ENCODE peak calls at places on chromosomes 3 and 15, in ten cellular contexts. One of them, this sample, is unnamed.

GRCh38 chr3:192467230-192468186 is 259.8 kb downstream of the FGF12 start:
- DNase-seq in astrocyte of the spinal cord: peak
- DNase-seq in sigmoid colon: no peak
- DNase-seq in heart left ventricle: no peak
- DNase-seq in HepG2: peak
- DNase-seq in tibial artery: peak
- DNase-seq in hepatocyte: peak
- DNase-seq in endothelial cell: peak
- DNase-seq in heart right ventricle: peak
- DNase-seq in WTC11: peak
- DNase-seq in this sample: peak

GRCh38 chr3:39407259-39407629 is 724 bp downstream of the RPSA start:
- DNase-seq in astrocyte of the spinal cord: no peak
- DNase-seq in sigmoid colon: no peak
- DNase-seq in heart left ventricle: no peak
- DNase-seq in HepG2: peak
- DNase-seq in tibial artery: no peak
- DNase-seq in hepatocyte: no peak
- DNase-seq in endothelial cell: no peak
- DNase-seq in heart right ventricle: no peak
- DNase-seq in WTC11: no peak
- DNase-seq in this sample: no peak

GRCh38 chr3:187811580-187812250 is 66.4 kb upstream of the BCL6 start:
- DNase-seq in astrocyte of the spinal cord: peak
- DNase-seq in sigmoid colon: no peak
- DNase-seq in heart left ventricle: no peak
- DNase-seq in HepG2: no peak
- DNase-seq in tibial artery: no peak
- DNase-seq in hepatocyte: peak
- DNase-seq in endothelial cell: no peak
- DNase-seq in heart right ventricle: no peak
- DNase-seq in WTC11: no peak
- DNase-seq in this sample: no peak

GRCh38 chr15:29747837-29748417 is 74.3 kb downstream of the TJP1 start:
- DNase-seq in astrocyte of the spinal cord: no peak
- DNase-seq in sigmoid colon: no peak
- DNase-seq in heart left ventricle: no peak
- DNase-seq in HepG2: peak
- DNase-seq in tibial artery: no peak
- DNase-seq in hepatocyte: no peak
- DNase-seq in endothelial cell: no peak
- DNase-seq in heart right ventricle: no peak
- DNase-seq in WTC11: no peak
- DNase-seq in this sample: no peak

GRCh38 chr15:20358066-20358780 is 183.4 kb downstream of the GOLGA6L6 start:
- DNase-seq in astrocyte of the spinal cord: no peak
- DNase-seq in sigmoid colon: peak
- DNase-seq in heart left ventricle: peak
- DNase-seq in HepG2: no peak
- DNase-seq in tibial artery: no peak
- DNase-seq in hepatocyte: peak
- DNase-seq in endothelial cell: no peak
- DNase-seq in heart right ventricle: peak
- DNase-seq in WTC11: peak
- DNase-seq in this sample: no peak

GRCh38 chr3:51953445-51953844 is 1.7 kb upstream of the GPR62 start:
- DNase-seq in astrocyte of the spinal cord: peak
- DNase-seq in sigmoid colon: no peak
- DNase-seq in heart left ventricle: peak
- DNase-seq in HepG2: no peak
- DNase-seq in tibial artery: no peak
- DNase-seq in hepatocyte: no peak
- DNase-seq in endothelial cell: no peak
- DNase-seq in heart right ventricle: no peak
- DNase-seq in WTC11: no peak
- DNase-seq in this sample: no peak

GRCh38 chr15:75043509-75044257 is 20.3 kb downstream of the PPCDC start:
- DNase-seq in astrocyte of the spinal cord: peak
- DNase-seq in sigmoid colon: peak
- DNase-seq in heart left ventricle: peak
- DNase-seq in HepG2: peak
- DNase-seq in tibial artery: peak
- DNase-seq in hepatocyte: peak
- DNase-seq in endothelial cell: no peak
- DNase-seq in heart right ventricle: peak
- DNase-seq in WTC11: no peak
- DNase-seq in this sample: peak

GRCh38 chr3:41301548-41301947 is 102.2 kb downstream of the CTNNB1 start:
- DNase-seq in astrocyte of the spinal cord: no peak
- DNase-seq in sigmoid colon: no peak
- DNase-seq in heart left ventricle: no peak
- DNase-seq in HepG2: no peak
- DNase-seq in tibial artery: no peak
- DNase-seq in hepatocyte: no peak
- DNase-seq in endothelial cell: no peak
- DNase-seq in heart right ventricle: no peak
- DNase-seq in WTC11: no peak
- DNase-seq in this sample: no peak

GRCh38 chr3:140427786-140428185 is 250.1 kb upstream of the TRIM42 start:
- DNase-seq in astrocyte of the spinal cord: no peak
- DNase-seq in sigmoid colon: no peak
- DNase-seq in heart left ventricle: no peak
- DNase-seq in HepG2: no peak
- DNase-seq in tibial artery: no peak
- DNase-seq in hepatocyte: no peak
- DNase-seq in endothelial cell: no peak
- DNase-seq in heart right ventricle: no peak
- DNase-seq in WTC11: no peak
- DNase-seq in this sample: no peak

GRCh38 chr3:183082355-183082915 is 16.9 kb downstream of the MCCC1 start:
- DNase-seq in astrocyte of the spinal cord: no peak
- DNase-seq in sigmoid colon: no peak
- DNase-seq in heart left ventricle: no peak
- DNase-seq in HepG2: no peak
- DNase-seq in tibial artery: no peak
- DNase-seq in hepatocyte: no peak
- DNase-seq in endothelial cell: no peak
- DNase-seq in heart right ventricle: no peak
- DNase-seq in WTC11: no peak
- DNase-seq in this sample: no peak

GRCh38 chr3:126116526-126116925 is 32.6 kb upstream of the SLC41A3 start:
- DNase-seq in astrocyte of the spinal cord: no peak
- DNase-seq in sigmoid colon: no peak
- DNase-seq in heart left ventricle: peak
- DNase-seq in HepG2: no peak
- DNase-seq in tibial artery: peak
- DNase-seq in hepatocyte: no peak
- DNase-seq in endothelial cell: no peak
- DNase-seq in heart right ventricle: no peak
- DNase-seq in WTC11: no peak
- DNase-seq in this sample: no peak

GRCh38 chr3:126119008-126119675 is 35.2 kb upstream of the SLC41A3 start:
- DNase-seq in astrocyte of the spinal cord: no peak
- DNase-seq in sigmoid colon: peak
- DNase-seq in heart left ventricle: no peak
- DNase-seq in HepG2: no peak
- DNase-seq in tibial artery: no peak
- DNase-seq in hepatocyte: no peak
- DNase-seq in endothelial cell: no peak
- DNase-seq in heart right ventricle: no peak
- DNase-seq in WTC11: no peak
- DNase-seq in this sample: peak

GRCh38 chr3:126117212-126117611 is 33.3 kb upstream of the SLC41A3 start:
- DNase-seq in astrocyte of the spinal cord: no peak
- DNase-seq in sigmoid colon: no peak
- DNase-seq in heart left ventricle: no peak
- DNase-seq in HepG2: no peak
- DNase-seq in tibial artery: no peak
- DNase-seq in hepatocyte: no peak
- DNase-seq in endothelial cell: no peak
- DNase-seq in heart right ventricle: no peak
- DNase-seq in WTC11: no peak
- DNase-seq in this sample: no peak

GRCh38 chr3:126118591-126118990 is 34.7 kb upstream of the SLC41A3 start:
- DNase-seq in astrocyte of the spinal cord: no peak
- DNase-seq in sigmoid colon: peak
- DNase-seq in heart left ventricle: peak
- DNase-seq in HepG2: no peak
- DNase-seq in tibial artery: peak
- DNase-seq in hepatocyte: no peak
- DNase-seq in endothelial cell: no peak
- DNase-seq in heart right ventricle: no peak
- DNase-seq in WTC11: no peak
- DNase-seq in this sample: peak

DNA sequence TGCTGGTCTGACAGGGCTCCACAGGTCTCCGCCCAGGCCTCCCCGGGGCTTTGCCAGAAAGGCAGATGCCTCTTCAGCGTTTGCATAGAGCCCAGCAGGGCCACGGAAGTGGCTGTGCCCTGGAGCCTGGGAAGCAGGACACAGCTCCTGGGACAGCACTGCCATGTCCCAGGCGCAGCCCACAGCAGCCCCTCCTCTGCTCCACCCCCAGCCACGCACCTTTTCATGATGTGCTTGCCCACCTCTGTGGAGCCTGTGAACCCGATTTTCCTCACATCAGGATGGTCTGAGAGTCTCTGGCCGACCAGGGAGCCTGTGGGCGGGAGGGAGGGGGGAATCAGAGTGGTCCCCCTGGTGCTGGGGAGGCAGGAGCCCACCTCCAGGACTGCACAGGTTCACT is 33.9 kb upstream of the SLC41A3 start:
- DNase-seq in astrocyte of the spinal cord: no peak
- DNase-seq in sigmoid colon: peak
- DNase-seq in heart left ventricle: peak
- DNase-seq in HepG2: no peak
- DNase-seq in tibial artery: no peak
- DNase-seq in hepatocyte: no peak
- DNase-seq in endothelial cell: no peak
- DNase-seq in heart right ventricle: no peak
- DNase-seq in WTC11: no peak
- DNase-seq in this sample: no peak
- TF ChIP-seq CTCF in astrocyte of the spinal cord: no peak
- TF ChIP-seq CTCF in sigmoid colon: no peak
- TF ChIP-seq CTCF in heart left ventricle: no peak
- TF ChIP-seq CTCF in HepG2: no peak
- TF ChIP-seq CTCF in tibial artery: no peak
- TF ChIP-seq CTCF in hepatocyte: no peak
- TF ChIP-seq CTCF in endothelial cell: no peak
- TF ChIP-seq CTCF in heart right ventricle: no peak
- TF ChIP-seq CTCF in WTC11: no peak
- TF ChIP-seq CTCF in this sample: no peak

GRCh38 chr3:5523125-5523524 is 335.6 kb downstream of the EDEM1 start:
- DNase-seq in astrocyte of the spinal cord: no peak
- DNase-seq in sigmoid colon: no peak
- DNase-seq in heart left ventricle: no peak
- DNase-seq in HepG2: no peak
- DNase-seq in tibial artery: no peak
- DNase-seq in hepatocyte: no peak
- DNase-seq in endothelial cell: no peak
- DNase-seq in heart right ventricle: no peak
- DNase-seq in WTC11: no peak
- DNase-seq in this sample: no peak
- TF ChIP-seq CTCF in astrocyte of the spinal cord: no peak
- TF ChIP-seq CTCF in sigmoid colon: no peak
- TF ChIP-seq CTCF in heart left ventricle: no peak
- TF ChIP-seq CTCF in HepG2: no peak
- TF ChIP-seq CTCF in tibial artery: no peak
- TF ChIP-seq CTCF in hepatocyte: no peak
- TF ChIP-seq CTCF in endothelial cell: no peak
- TF ChIP-seq CTCF in heart right ventricle: no peak
- TF ChIP-seq CTCF in WTC11: no peak
- TF ChIP-seq CTCF in this sample: no peak

GRCh38 chr3:94331831-94332230 is 269.0 kb downstream of the NSUN3 start:
- DNase-seq in astrocyte of the spinal cord: no peak
- DNase-seq in sigmoid colon: no peak
- DNase-seq in heart left ventricle: no peak
- DNase-seq in HepG2: no peak
- DNase-seq in tibial artery: no peak
- DNase-seq in hepatocyte: no peak
- DNase-seq in endothelial cell: no peak
- DNase-seq in heart right ventricle: no peak
- DNase-seq in WTC11: no peak
- DNase-seq in this sample: no peak

GRCh38 chr3:94336076-94336741 is 273.3 kb downstream of the NSUN3 start:
- DNase-seq in astrocyte of the spinal cord: peak
- DNase-seq in sigmoid colon: no peak
- DNase-seq in heart left ventricle: no peak
- DNase-seq in HepG2: peak
- DNase-seq in tibial artery: no peak
- DNase-seq in hepatocyte: peak
- DNase-seq in endothelial cell: peak
- DNase-seq in heart right ventricle: no peak
- DNase-seq in WTC11: no peak
- DNase-seq in this sample: peak
- TF ChIP-seq CTCF in astrocyte of the spinal cord: peak
- TF ChIP-seq CTCF in sigmoid colon: no peak
- TF ChIP-seq CTCF in heart left ventricle: peak
- TF ChIP-seq CTCF in HepG2: peak
- TF ChIP-seq CTCF in tibial artery: peak
- TF ChIP-seq CTCF in hepatocyte: peak
- TF ChIP-seq CTCF in endothelial cell: no peak
- TF ChIP-seq CTCF in heart right ventricle: no peak
- TF ChIP-seq CTCF in WTC11: peak
- TF ChIP-seq CTCF in this sample: no peak

GRCh38 chr3:43732747-43733425 is 42.1 kb downstream of the ABHD5 start:
- DNase-seq in astrocyte of the spinal cord: no peak
- DNase-seq in sigmoid colon: no peak
- DNase-seq in heart left ventricle: no peak
- DNase-seq in HepG2: no peak
- DNase-seq in tibial artery: no peak
- DNase-seq in hepatocyte: no peak
- DNase-seq in endothelial cell: no peak
- DNase-seq in heart right ventricle: no peak
- DNase-seq in WTC11: no peak
- DNase-seq in this sample: no peak

GRCh38 chr3:43737001-43737440 is 46.3 kb downstream of the ABHD5 start:
- DNase-seq in astrocyte of the spinal cord: no peak
- DNase-seq in sigmoid colon: no peak
- DNase-seq in heart left ventricle: no peak
- DNase-seq in HepG2: no peak
- DNase-seq in tibial artery: no peak
- DNase-seq in hepatocyte: peak
- DNase-seq in endothelial cell: no peak
- DNase-seq in heart right ventricle: no peak
- DNase-seq in WTC11: no peak
- DNase-seq in this sample: no peak

GRCh38 chr3:43736558-43736995 is 45.8 kb downstream of the ABHD5 start:
- DNase-seq in astrocyte of the spinal cord: no peak
- DNase-seq in sigmoid colon: no peak
- DNase-seq in heart left ventricle: no peak
- DNase-seq in HepG2: no peak
- DNase-seq in tibial artery: no peak
- DNase-seq in hepatocyte: peak
- DNase-seq in endothelial cell: no peak
- DNase-seq in heart right ventricle: no peak
- DNase-seq in WTC11: no peak
- DNase-seq in this sample: no peak

GRCh38 chr3:43735618-43736017 is 44.9 kb downstream of the ABHD5 start:
- DNase-seq in astrocyte of the spinal cord: no peak
- DNase-seq in sigmoid colon: no peak
- DNase-seq in heart left ventricle: no peak
- DNase-seq in HepG2: peak
- DNase-seq in tibial artery: no peak
- DNase-seq in hepatocyte: peak
- DNase-seq in endothelial cell: no peak
- DNase-seq in heart right ventricle: no peak
- DNase-seq in WTC11: no peak
- DNase-seq in this sample: no peak

GRCh38 chr3:43733459-43734384 is 43.0 kb downstream of the ABHD5 start:
- DNase-seq in astrocyte of the spinal cord: peak
- DNase-seq in sigmoid colon: no peak
- DNase-seq in heart left ventricle: no peak
- DNase-seq in HepG2: no peak
- DNase-seq in tibial artery: peak
- DNase-seq in hepatocyte: no peak
- DNase-seq in endothelial cell: no peak
- DNase-seq in heart right ventricle: peak
- DNase-seq in WTC11: peak
- DNase-seq in this sample: no peak
- TF ChIP-seq CTCF in astrocyte of the spinal cord: no peak
- TF ChIP-seq CTCF in sigmoid colon: no peak
- TF ChIP-seq CTCF in heart left ventricle: no peak
- TF ChIP-seq CTCF in HepG2: no peak
- TF ChIP-seq CTCF in tibial artery: no peak
- TF ChIP-seq CTCF in hepatocyte: no peak
- TF ChIP-seq CTCF in endothelial cell: no peak
- TF ChIP-seq CTCF in heart right ventricle: no peak
- TF ChIP-seq CTCF in WTC11: no peak
- TF ChIP-seq CTCF in this sample: no peak